ENCODE peak calls at places on chromosomes 7 and 10, in eight cellular contexts. A is CD4-positive, alpha-beta memory T cell; T is right cardiac atrium; V is ACHN; W is thoracic aorta; Y is stimulated activated CD8-positive, alpha-beta memory T cell treated with anti-CD3 and anti-CD28 coated beads, Interleukin-2, amount 100 ng/mL, for 48 hours; P is cardiac fibroblast; I is activated CD8-positive, alpha-beta T cell treated with anti-CD3 and anti-CD28 coated beads for 36 hours. O is an unnamed sample.

GRCh38 chr7:33854951-33855350 is 50.4 kb upstream of the BMPER start:
- DNase-seq in A (no peak), T (no peak), V (no peak), W (no peak), Y (no peak), P (peak), I (no peak), O (no peak)

GRCh38 chr10:117373848-117374505 is 1.3 kb downstream of the PDZD8 start:
- DNase-seq in A (peak), T (peak), V (peak), W (no peak), Y (peak), P (peak), I (peak), O (peak)

GRCh38 chr7:10471280-10471679 is 502.4 kb upstream of the PHF14 start:
- DNase-seq in A (no peak), T (no peak), V (no peak), W (no peak), Y (no peak), P (no peak), I (no peak), O (no peak)

GRCh38 chr7:106166651-106167342 is 54.7 kb upstream of the SYPL1 start:
- DNase-seq in A (peak), T (no peak), V (peak), W (no peak), Y (no peak), P (peak), I (peak), O (no peak)

GRCh38 chr7:43535810-43536585 is 46.9 kb upstream of the STK17A start:
- DNase-seq in A (no peak), T (no peak), V (peak), W (no peak), Y (no peak), P (peak), I (no peak), O (no peak)

GRCh38 chr10:123677556-123677955 is 11.4 kb downstream of the GPR26 start:
- DNase-seq in A (no peak), T (no peak), V (no peak), W (no peak), Y (no peak), P (no peak), I (no peak), O (no peak)

GRCh38 chr7:131400833-131401593 is 73.3 kb downstream of the MKLN1 start:
- DNase-seq in A (no peak), T (no peak), V (no peak), W (no peak), Y (no peak), P (peak), I (no peak), O (no peak)

GRCh38 chr7:134547738-134548054 is 1.2 kb upstream of the AKR1B15 start:
- DNase-seq in A (no peak), T (peak), V (peak), W (no peak), Y (no peak), P (peak), I (no peak), O (no peak)

GRCh38 chr10:137031-137430 is 1.8 kb downstream of the ZMYND11 start:
- DNase-seq in A (peak), T (no peak), V (peak), W (no peak), Y (peak), P (peak), I (peak), O (no peak)

GRCh38 chr10:19819419-19820033 is 3.3 kb downstream of the PLXDC2 start:
- DNase-seq in A (no peak), T (no peak), V (peak), W (no peak), Y (no peak), P (peak), I (peak), O (peak)

GRCh38 chr7:52071744-52072143 is 755.1 kb upstream of the COBL start:
- DNase-seq in A (no peak), T (no peak), V (no peak), W (no peak), Y (no peak), P (no peak), I (no peak), O (no peak)

GRCh38 chr10:60299961-60300883 is 89.5 kb downstream of the ANK3 start:
- DNase-seq in A (no peak), T (no peak), V (no peak), W (no peak), Y (no peak), P (peak), I (no peak), O (no peak)

GRCh38 chr10:44628921-44629320 is 244.0 kb upstream of the CXCL12 start:
- DNase-seq in A (no peak), T (no peak), V (peak), W (no peak), Y (no peak), P (peak), I (no peak), O (peak)

GRCh38 chr7:139598642-139599041 is 75.2 kb downstream of the CLEC2L start:
- DNase-seq in A (no peak), T (no peak), V (no peak), W (no peak), Y (no peak), P (peak), I (no peak), O (no peak)

GRCh38 chr7:72176875-72177274 is 235.3 kb downstream of the CALN1 start:
- DNase-seq in A (no peak), T (no peak), V (no peak), W (no peak), Y (no peak), P (no peak), I (no peak), O (no peak)

GRCh38 chr10:80619036-80619435 is 81.3 kb downstream of the SH2D4B start:
- DNase-seq in A (no peak), T (no peak), V (no peak), W (no peak), Y (no peak), P (no peak), I (no peak), O (no peak)

GRCh38 chr10:1291178-1292090 is 235.2 kb downstream of the WDR37 start:
- DNase-seq in A (no peak), T (no peak), V (no peak), W (no peak), Y (no peak), P (no peak), I (no peak), O (no peak)

GRCh38 chr10:1036341-1036791 is 10.7 kb upstream of the IDI2 start:
- DNase-seq in A (peak), T (no peak), V (peak), W (no peak), Y (no peak), P (peak), I (peak), O (no peak)

O was measured in lower leg skin.